ENCODE peak calls at places on chromosomes 7 and 10, in six cellular contexts. L, A, F, E, K and D are unnamed samples. For H3K36me3, the result is how much of the 10 kb centered on the place peaks cover.

GRCh38 chr10:69119896-69120295 is 4.1 kb upstream of the VPS26A start:
- DNase-seq in L (no peak), A (no peak), F (no peak), E (no peak), K (peak), D (no peak)

GRCh38 chr10:120948889-120949382 is 97.8 kb downstream of the WDR11 start:
- DNase-seq in L (peak), A (peak), F (no peak), E (peak), K (no peak), D (peak)

GRCh38 chr7:100166966-100167911 is 1.2 kb downstream of the GAL3ST4 start:
- DNase-seq in L (no peak), A (no peak), F (no peak), E (no peak), K (no peak), D (no peak)

GRCh38 chr10:75195035-75195763 is 15.4 kb upstream of the VDAC2 start:
- DNase-seq in L (no peak), A (no peak), F (no peak), E (no peak), K (peak), D (no peak)

GRCh38 chr10:75663947-75664664 is 232.7 kb downstream of the LRMDA start:
- DNase-seq in L (no peak), A (peak), F (no peak), E (no peak), K (peak), D (no peak)

GRCh38 chr10:15236340-15236739 is 67.8 kb upstream of the NMT2 start:
- DNase-seq in L (no peak), A (no peak), F (no peak), E (no peak), K (no peak), D (no peak)

GRCh38 chr7:151010307-151011096 is 13.8 kb downstream of the ATG9B start:
- DNase-seq in L (peak), A (no peak), F (no peak), E (no peak), K (no peak), D (no peak)

GRCh38 chr10:101161494-101162299 is 30.6 kb downstream of the TLX1 start:
- DNase-seq in L (peak), A (peak), F (peak), E (peak), K (peak), D (no peak)

GRCh38 chr7:25035274-25035673 is 55.3 kb upstream of the OSBPL3 start:
- DNase-seq in L (no peak), A (no peak), F (no peak), E (no peak), K (no peak), D (no peak)

GRCh38 chr10:101848408-101848807 is 4.8 kb upstream of the KCNIP2 start:
- DNase-seq in L (no peak), A (no peak), F (no peak), E (no peak), K (no peak), D (no peak)

GRCh38 chr7:30268666-30269065 is 15.7 kb upstream of the ZNRF2 start:
- DNase-seq in L (no peak), A (no peak), F (no peak), E (no peak), K (no peak), D (no peak)

GRCh38 chr7:15929406-15929805 is 242.9 kb upstream of the MEOX2 start:
- DNase-seq in L (no peak), A (no peak), F (no peak), E (no peak), K (no peak), D (no peak)

GRCh38 chr10:124328514-124329220 is 90.1 kb downstream of the OAT start:
- DNase-seq in L (no peak), A (no peak), F (no peak), E (no peak), K (no peak), D (no peak)

DNA sequence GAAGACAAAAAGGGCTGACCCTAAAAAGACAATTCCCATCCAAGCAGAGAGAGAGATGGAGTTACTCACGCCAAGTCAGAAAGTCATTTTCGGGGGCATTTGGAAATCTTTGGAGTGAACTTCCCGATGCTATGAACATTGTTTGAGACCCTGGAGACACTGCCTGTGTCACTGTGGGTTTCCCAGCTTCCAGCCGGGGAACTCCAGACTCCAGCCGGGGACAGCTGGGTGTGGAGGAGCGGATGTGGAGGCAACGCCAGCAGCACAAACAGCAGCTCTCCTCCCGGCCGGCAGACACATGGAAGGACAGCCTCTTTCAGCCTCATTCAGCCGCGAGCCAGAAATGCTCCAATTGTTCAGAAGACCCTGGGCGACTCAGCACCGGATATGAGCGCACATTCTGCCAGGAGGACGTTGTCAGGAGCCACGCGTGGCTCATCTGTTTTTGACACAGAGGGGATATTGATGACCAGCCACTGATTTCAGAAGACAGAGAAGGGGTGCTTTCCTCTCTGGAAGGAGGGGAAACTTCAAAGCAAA is 97.6 kb downstream of the PRPF18 start:
- DNase-seq in L (no peak), A (peak), F (no peak), E (peak), K (no peak), D (no peak)
- H3K4me3 ChIP-seq in L (no peak), A (no peak), F (no peak), E (no peak), K (no peak), D (no peak)

GRCh38 chr7:87797395-87797794 is 78.8 kb downstream of the SLC25A40 start:
- DNase-seq in L (no peak), A (no peak), F (no peak), E (no peak), K (peak), D (no peak)

DNA sequence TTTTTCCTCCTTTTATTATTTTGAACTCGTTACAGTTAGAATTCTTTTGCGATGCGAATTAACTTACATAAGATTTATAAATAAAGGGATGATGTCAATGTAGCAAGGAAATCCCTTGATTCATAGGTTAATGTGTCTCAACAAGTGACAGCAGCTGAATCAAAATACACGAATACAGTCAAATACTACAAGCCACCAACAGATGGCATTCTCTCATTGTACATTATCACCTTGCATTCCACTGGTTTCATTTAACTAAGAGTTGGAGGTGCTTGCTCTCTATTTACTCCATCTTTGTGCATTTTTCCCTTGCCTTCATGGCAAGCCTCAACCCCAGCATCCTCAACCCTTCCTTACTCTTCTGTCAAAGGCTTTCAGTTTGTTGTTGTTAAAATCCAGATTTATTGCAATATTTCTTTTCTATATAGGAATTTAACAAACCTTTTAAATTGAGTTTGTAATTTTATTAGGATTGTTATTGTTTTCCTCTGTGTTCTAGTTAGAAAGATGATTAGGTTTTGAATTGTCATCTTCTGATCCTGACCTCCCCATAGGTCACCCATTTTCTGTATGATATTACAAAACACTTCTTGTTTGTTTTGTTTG is 78.3 kb downstream of the SLC25A40 start:
- DNase-seq in L (peak), A (no peak), F (no peak), E (no peak), K (peak), D (peak)
- TF ChIP-seq CTCF in L (peak), A (peak), F (peak), E (peak), K (peak), D (peak)

DNA sequence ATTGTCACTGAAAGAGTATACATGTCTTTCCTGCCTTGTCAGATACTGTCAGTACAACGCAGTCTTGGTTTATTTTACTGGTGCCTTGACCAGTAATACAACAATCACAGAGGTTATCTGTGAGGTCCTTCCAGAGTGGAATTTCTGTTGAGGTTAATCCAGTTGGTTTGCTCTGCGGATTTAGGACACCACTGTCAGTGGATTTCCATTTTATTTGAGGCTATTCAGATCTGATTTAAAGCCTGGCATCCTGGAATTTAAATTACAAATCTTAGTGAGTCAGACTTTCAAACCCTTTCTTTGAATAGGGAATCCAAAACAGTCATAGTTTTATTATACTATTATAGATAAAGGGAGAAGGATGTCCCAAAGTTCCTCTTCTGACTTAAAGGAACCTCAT is 40.5 kb downstream of the ANLN start:
- DNase-seq in L (no peak), A (no peak), F (no peak), E (no peak), K (no peak), D (no peak)
- H3K36me3 ChIP-seq in L (under half), A (under half), F (half or more), E (under half), K (under half), D (under half)

DNA sequence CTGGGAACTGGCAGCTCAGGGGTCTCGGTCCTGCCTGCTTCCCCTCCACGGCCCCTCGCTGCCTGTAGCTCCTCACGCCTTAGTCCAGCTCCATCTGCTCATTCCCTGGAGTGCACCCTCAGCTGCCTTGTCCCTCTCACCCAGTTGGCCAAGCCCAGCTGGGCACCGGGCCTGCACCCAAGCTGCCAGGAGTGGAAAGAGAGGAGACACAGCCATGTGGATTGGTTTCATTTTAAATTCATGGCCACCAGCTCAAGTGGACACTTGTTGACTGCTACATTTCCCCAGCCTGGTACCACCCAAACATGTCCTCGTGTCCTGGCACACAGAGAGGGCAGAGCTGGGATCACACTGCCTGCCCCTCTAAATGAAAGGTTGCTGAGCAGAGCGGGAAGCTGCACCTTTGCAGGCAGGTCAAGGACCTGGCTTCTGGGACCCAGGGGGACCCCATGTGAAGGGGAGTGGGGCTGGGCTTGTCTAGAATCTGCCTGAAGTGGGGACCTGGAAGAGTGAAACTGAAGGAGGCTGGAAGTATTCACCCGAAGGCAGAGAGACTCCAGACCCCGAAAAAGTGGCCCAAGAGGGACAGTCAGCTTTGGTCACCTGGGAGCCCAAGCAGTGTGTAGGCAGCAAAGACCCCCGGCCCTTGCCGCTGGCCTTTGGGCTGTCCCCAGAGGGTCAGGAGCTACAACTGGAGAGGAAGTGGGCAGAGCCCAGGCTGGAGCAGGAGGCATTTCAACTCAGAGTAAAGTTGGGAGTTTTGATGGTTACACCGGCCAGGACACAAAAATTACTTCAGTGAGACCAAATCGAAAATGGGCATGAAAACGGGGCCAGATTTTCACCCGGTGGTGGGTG is 15.0 kb upstream of the BNIP3 start:
- DNase-seq in L (no peak), A (peak), F (no peak), E (no peak), K (no peak), D (no peak)
- H3K4me3 ChIP-seq in L (no peak), A (no peak), F (no peak), E (no peak), K (no peak), D (no peak)

DNA sequence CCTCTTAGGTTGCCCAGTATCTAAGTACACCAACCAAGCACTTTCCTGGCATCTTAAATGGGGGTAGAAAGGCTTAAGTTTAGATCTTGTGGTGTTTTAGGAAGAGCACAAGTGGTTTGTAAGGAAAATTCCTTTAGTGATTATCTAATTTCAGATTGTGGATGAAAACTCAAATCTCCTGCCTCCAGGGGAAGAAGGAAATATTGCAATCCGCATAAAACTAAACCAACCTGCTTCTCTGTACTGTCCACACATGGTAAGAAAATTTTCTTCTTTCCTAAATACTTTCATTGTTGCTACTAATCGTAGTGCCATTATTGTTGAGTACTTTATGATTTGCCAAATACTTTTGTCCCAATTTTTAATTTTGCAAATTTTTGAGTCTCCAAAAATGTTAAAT is 31.1 kb downstream of the ACSM6 start:
- DNase-seq in L (no peak), A (no peak), F (no peak), E (no peak), K (no peak), D (no peak)
- TF ChIP-seq CTCF in L (no peak), A (no peak), F (no peak), E (no peak), K (no peak), D (no peak)

GRCh38 chr7:140375323-140375722 is 23.0 kb downstream of the SLC37A3 start:
- DNase-seq in L (no peak), A (no peak), F (no peak), E (no peak), K (no peak), D (no peak)

GRCh38 chr7:140375808-140376730 is 22.3 kb downstream of the SLC37A3 start:
- DNase-seq in L (no peak), A (no peak), F (no peak), E (no peak), K (no peak), D (no peak)
- H3K36me3 ChIP-seq in L (under half), A (under half), F (under half), E (half or more), K (under half), D (under half)

DNA sequence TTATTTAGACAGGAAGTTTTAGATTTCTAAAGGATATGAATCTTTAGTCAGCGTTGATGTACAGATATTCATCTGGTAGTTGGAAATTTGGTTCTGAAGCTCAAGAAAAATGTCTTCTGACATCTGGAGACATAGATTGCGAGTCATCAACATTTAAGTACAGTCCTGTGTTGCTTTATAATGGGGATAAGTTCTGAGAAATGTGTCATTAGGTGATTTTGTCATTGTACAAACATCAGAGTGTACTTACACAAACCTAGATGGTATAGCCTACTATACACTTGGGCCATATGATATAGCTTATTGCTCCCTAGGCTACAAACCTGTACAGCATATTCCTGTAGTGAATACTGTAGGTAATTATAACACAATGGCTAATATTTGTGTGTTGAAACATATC is 49.6 kb upstream of the UBN2 start:
- DNase-seq in L (no peak), A (no peak), F (no peak), E (no peak), K (peak), D (no peak)
- H3K4me3 ChIP-seq in L (no peak), A (no peak), F (no peak), E (no peak), K (no peak), D (no peak)

GRCh38 chr7:18003286-18003685 is 24.4 kb downstream of the PRPS1L1 start:
- DNase-seq in L (no peak), A (no peak), F (no peak), E (no peak), K (no peak), D (no peak)
- TF ChIP-seq CTCF in L (no peak), A (no peak), F (no peak), E (no peak), K (no peak), D (no peak)

GRCh38 chr7:48099781-48100180 is 10.7 kb downstream of the UPP1 start:
- DNase-seq in L (no peak), A (no peak), F (no peak), E (no peak), K (no peak), D (no peak)
- H3K36me3 ChIP-seq in L (under half), A (under half), F (half or more), E (half or more), K (under half), D (under half)